ENCODE peak calls at places on chromosomes 11 and 22, in eight cellular contexts. One of them, this sample, is unnamed.

GRCh38 chr22:44448271-44448780 is 49.7 kb downstream of the RTL6 start:
- DNase-seq in K562: no peak
- DNase-seq in breast epithelium: peak; percentile 25
- DNase-seq in GM12878: no peak
- DNase-seq in stomach: peak; percentile 72
- DNase-seq in endothelial cell of umbilical vein: no peak
- DNase-seq in prostate gland: peak; percentile 11
- DNase-seq in H1: no peak
- DNase-seq in this sample: no peak

GRCh38 chr22:44876921-44877320 is 124.5 kb downstream of the ARHGAP8 start:
- DNase-seq in K562: no peak
- DNase-seq in breast epithelium: no peak
- DNase-seq in GM12878: no peak
- DNase-seq in stomach: no peak
- DNase-seq in endothelial cell of umbilical vein: no peak
- DNase-seq in prostate gland: no peak
- DNase-seq in H1: no peak
- DNase-seq in this sample: no peak

GRCh38 chr11:33701831-33702230 is 1.2 kb upstream of the C11orf91 start:
- DNase-seq in K562: no peak
- DNase-seq in breast epithelium: peak; percentile 60
- DNase-seq in GM12878: no peak
- DNase-seq in stomach: peak; percentile 39
- DNase-seq in endothelial cell of umbilical vein: peak; percentile 96
- DNase-seq in prostate gland: no peak
- DNase-seq in H1: no peak
- DNase-seq in this sample: no peak

GRCh38 chr22:28883917-28884753 is 763 bp downstream of the ZNRF3 start:
- DNase-seq in K562: peak; percentile 17
- DNase-seq in breast epithelium: peak; percentile 44
- DNase-seq in GM12878: no peak
- DNase-seq in stomach: peak; percentile 43
- DNase-seq in endothelial cell of umbilical vein: peak; percentile 27
- DNase-seq in prostate gland: peak; percentile 27
- DNase-seq in H1: peak; percentile 79
- DNase-seq in this sample: peak; percentile 28

GRCh38 chr22:17910561-17911311 is 113.6 kb downstream of the MICAL3 start:
- DNase-seq in K562: peak; percentile 38
- DNase-seq in breast epithelium: no peak
- DNase-seq in GM12878: no peak
- DNase-seq in stomach: no peak
- DNase-seq in endothelial cell of umbilical vein: peak; percentile 94
- DNase-seq in prostate gland: peak; percentile 39
- DNase-seq in H1: peak; percentile 55
- DNase-seq in this sample: no peak

GRCh38 chr11:126480015-126480409 is 124.5 kb downstream of the ST3GAL4 start:
- DNase-seq in K562: no peak
- DNase-seq in breast epithelium: no peak
- DNase-seq in GM12878: no peak
- DNase-seq in stomach: no peak
- DNase-seq in endothelial cell of umbilical vein: no peak
- DNase-seq in prostate gland: no peak
- DNase-seq in H1: no peak
- DNase-seq in this sample: no peak

GRCh38 chr11:104583857-104584256 is 314.4 kb downstream of the CASP12 start:
- DNase-seq in K562: no peak
- DNase-seq in breast epithelium: no peak
- DNase-seq in GM12878: no peak
- DNase-seq in stomach: no peak
- DNase-seq in endothelial cell of umbilical vein: no peak
- DNase-seq in prostate gland: no peak
- DNase-seq in H1: no peak
- DNase-seq in this sample: no peak

GRCh38 chr11:102396708-102397563 is 49.9 kb downstream of the BIRC2 start:
- DNase-seq in K562: no peak
- DNase-seq in breast epithelium: no peak
- DNase-seq in GM12878: no peak
- DNase-seq in stomach: no peak
- DNase-seq in endothelial cell of umbilical vein: no peak
- DNase-seq in prostate gland: no peak
- DNase-seq in H1: no peak
- DNase-seq in this sample: no peak

GRCh38 chr22:49164773-49165320 is 662.8 kb downstream of the BRD1 start:
- DNase-seq in K562: no peak
- DNase-seq in breast epithelium: no peak
- DNase-seq in GM12878: no peak
- DNase-seq in stomach: no peak
- DNase-seq in endothelial cell of umbilical vein: no peak
- DNase-seq in prostate gland: no peak
- DNase-seq in H1: no peak
- DNase-seq in this sample: no peak

GRCh38 chr11:75275581-75275980 is 35.0 kb downstream of the TPBGL start:
- DNase-seq in K562: no peak
- DNase-seq in breast epithelium: no peak
- DNase-seq in GM12878: no peak
- DNase-seq in stomach: peak; percentile 57
- DNase-seq in endothelial cell of umbilical vein: peak; percentile 93
- DNase-seq in prostate gland: no peak
- DNase-seq in H1: no peak
- DNase-seq in this sample: no peak

GRCh38 chr11:10041803-10042202 is 252.2 kb downstream of the SBF2 start:
- DNase-seq in K562: no peak
- DNase-seq in breast epithelium: no peak
- DNase-seq in GM12878: no peak
- DNase-seq in stomach: no peak
- DNase-seq in endothelial cell of umbilical vein: no peak
- DNase-seq in prostate gland: no peak
- DNase-seq in H1: no peak
- DNase-seq in this sample: no peak

GRCh38 chr11:63985812-63986155 is 454 bp upstream of the OTUB1 start:
- DNase-seq in K562: peak; percentile 52
- DNase-seq in breast epithelium: no peak
- DNase-seq in GM12878: peak; percentile 15
- DNase-seq in stomach: no peak
- DNase-seq in endothelial cell of umbilical vein: no peak
- DNase-seq in prostate gland: no peak
- DNase-seq in H1: no peak
- DNase-seq in this sample: peak; percentile 70

GRCh38 chr11:63991558-63991957 is 5.3 kb downstream of the OTUB1 start:
- DNase-seq in K562: no peak
- DNase-seq in breast epithelium: no peak
- DNase-seq in GM12878: no peak
- DNase-seq in stomach: no peak
- DNase-seq in endothelial cell of umbilical vein: no peak
- DNase-seq in prostate gland: no peak
- DNase-seq in H1: no peak
- DNase-seq in this sample: no peak

GRCh38 chr11:63986932-63987513 is 785 bp downstream of the OTUB1 start:
- DNase-seq in K562: no peak
- DNase-seq in breast epithelium: no peak
- DNase-seq in GM12878: no peak
- DNase-seq in stomach: no peak
- DNase-seq in endothelial cell of umbilical vein: no peak
- DNase-seq in prostate gland: no peak
- DNase-seq in H1: no peak
- DNase-seq in this sample: no peak

DNA sequence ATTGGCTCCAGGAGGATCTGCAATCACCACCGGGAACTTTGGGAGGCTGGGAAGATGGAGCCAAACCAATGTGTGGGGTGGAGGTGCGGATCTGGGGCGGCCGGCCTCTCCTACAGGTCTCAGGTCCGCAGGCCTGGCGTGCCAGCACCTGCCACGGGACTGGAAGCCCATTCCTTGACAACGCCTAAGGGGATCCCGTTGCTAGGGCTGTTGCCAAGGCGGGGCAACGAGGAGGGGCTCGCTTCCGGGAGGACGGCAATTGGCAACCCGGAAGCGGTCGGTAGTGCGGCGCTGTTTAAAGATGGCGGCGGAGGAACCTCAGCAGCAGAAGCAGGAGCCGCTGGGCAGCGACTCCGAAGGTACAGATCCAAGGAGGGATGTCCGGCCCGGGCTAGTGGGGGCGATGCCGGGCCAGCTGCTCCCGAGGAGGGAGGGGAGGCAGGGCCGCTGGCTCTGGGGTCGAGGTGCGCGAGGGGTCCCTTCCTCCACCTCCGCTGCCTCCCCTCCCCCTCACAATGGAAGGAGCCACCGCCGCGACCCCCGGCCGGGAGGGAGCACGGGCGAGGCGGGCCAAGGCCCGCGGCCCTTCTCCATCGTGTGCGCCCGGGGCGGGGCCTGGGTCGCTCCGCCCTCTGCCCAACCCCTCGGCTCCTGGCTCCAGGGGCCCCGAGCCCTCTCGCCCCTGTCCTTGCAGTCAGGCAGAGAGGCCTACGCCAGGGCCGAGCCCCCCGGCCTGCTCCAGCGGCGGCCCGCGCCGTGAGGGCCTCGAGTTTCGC is at the start of gene OTUB1:
- DNase-seq in K562: peak; percentile 91
- DNase-seq in breast epithelium: peak; percentile 93
- DNase-seq in GM12878: peak; percentile 47
- DNase-seq in stomach: peak; percentile 93
- DNase-seq in endothelial cell of umbilical vein: peak; percentile 91
- DNase-seq in prostate gland: peak; percentile 94
- DNase-seq in H1: peak; percentile 92
- DNase-seq in this sample: peak; percentile 98
- TF ChIP-seq POLR2A in K562: peak; percentile 94
- TF ChIP-seq POLR2A in breast epithelium: peak; percentile 21
- TF ChIP-seq POLR2A in GM12878: peak; percentile 96
- TF ChIP-seq POLR2A in stomach: no peak
- TF ChIP-seq POLR2A in endothelial cell of umbilical vein: peak; percentile 91
- TF ChIP-seq POLR2A in prostate gland: peak; percentile 65
- TF ChIP-seq POLR2A in H1: peak; percentile 97
- TF ChIP-seq POLR2A in this sample: peak; percentile 83

GRCh38 chr11:68003846-68004550 is at the start of gene UNC93B1:
- DNase-seq in K562: peak; percentile 89
- DNase-seq in breast epithelium: peak; percentile 79
- DNase-seq in GM12878: peak; percentile 57
- DNase-seq in stomach: peak; percentile 93
- DNase-seq in endothelial cell of umbilical vein: peak; percentile 70
- DNase-seq in prostate gland: peak; percentile 81
- DNase-seq in H1: peak; percentile 84
- DNase-seq in this sample: peak; percentile 91
- TF ChIP-seq POLR2AphosphoS5 in K562: no peak
- TF ChIP-seq POLR2AphosphoS5 in breast epithelium: no peak
- TF ChIP-seq POLR2AphosphoS5 in GM12878: peak; percentile 65
- TF ChIP-seq POLR2AphosphoS5 in stomach: peak; percentile 67
- TF ChIP-seq POLR2AphosphoS5 in endothelial cell of umbilical vein: peak; percentile 76
- TF ChIP-seq POLR2AphosphoS5 in prostate gland: peak; percentile 35
- TF ChIP-seq POLR2AphosphoS5 in H1: no peak
- TF ChIP-seq POLR2AphosphoS5 in this sample: peak; percentile 51

GRCh38 chr22:30665786-30666185 is 1.9 kb downstream of the DUSP18 start:
- DNase-seq in K562: no peak
- DNase-seq in breast epithelium: no peak
- DNase-seq in GM12878: no peak
- DNase-seq in stomach: no peak
- DNase-seq in endothelial cell of umbilical vein: no peak
- DNase-seq in prostate gland: no peak
- DNase-seq in H1: no peak
- DNase-seq in this sample: no peak

GRCh38 chr22:30667092-30667485 is 586 bp downstream of the DUSP18 start:
- DNase-seq in K562: no peak
- DNase-seq in breast epithelium: no peak
- DNase-seq in GM12878: no peak
- DNase-seq in stomach: no peak
- DNase-seq in endothelial cell of umbilical vein: peak; percentile 37
- DNase-seq in prostate gland: no peak
- DNase-seq in H1: no peak
- DNase-seq in this sample: no peak

GRCh38 chr22:30665266-30665665 is 2.4 kb downstream of the DUSP18 start:
- DNase-seq in K562: no peak
- DNase-seq in breast epithelium: no peak
- DNase-seq in GM12878: no peak
- DNase-seq in stomach: no peak
- DNase-seq in endothelial cell of umbilical vein: no peak
- DNase-seq in prostate gland: no peak
- DNase-seq in H1: no peak
- DNase-seq in this sample: no peak

GRCh38 chr22:30668306-30668655 is 606 bp upstream of the DUSP18 start:
- DNase-seq in K562: peak; percentile 20
- DNase-seq in breast epithelium: no peak
- DNase-seq in GM12878: no peak
- DNase-seq in stomach: no peak
- DNase-seq in endothelial cell of umbilical vein: no peak
- DNase-seq in prostate gland: no peak
- DNase-seq in H1: no peak
- DNase-seq in this sample: no peak

GRCh38 chr22:30667486-30668305 is at the start of gene DUSP18:
- DNase-seq in K562: peak; percentile 96
- DNase-seq in breast epithelium: peak; percentile 89
- DNase-seq in GM12878: peak; percentile 64
- DNase-seq in stomach: peak; percentile 97
- DNase-seq in endothelial cell of umbilical vein: peak; percentile 94
- DNase-seq in prostate gland: peak; percentile 92
- DNase-seq in H1: peak; percentile 100
- DNase-seq in this sample: peak; percentile 99
- TF ChIP-seq POLR2A in K562: peak; percentile 79
- TF ChIP-seq POLR2A in breast epithelium: no peak
- TF ChIP-seq POLR2A in GM12878: peak; percentile 82
- TF ChIP-seq POLR2A in stomach: no peak
- TF ChIP-seq POLR2A in endothelial cell of umbilical vein: peak; percentile 77
- TF ChIP-seq POLR2A in prostate gland: peak; percentile 63
- TF ChIP-seq POLR2A in H1: no peak
- TF ChIP-seq POLR2A in this sample: no peak

GRCh38 chr22:38866024-38866398 is 6.0 kb downstream of the CBX6 start:
- DNase-seq in K562: no peak
- DNase-seq in breast epithelium: no peak
- DNase-seq in GM12878: no peak
- DNase-seq in stomach: no peak
- DNase-seq in endothelial cell of umbilical vein: no peak
- DNase-seq in prostate gland: no peak
- DNase-seq in H1: no peak
- DNase-seq in this sample: no peak
- TF ChIP-seq POLR2AphosphoS5 in K562: no peak
- TF ChIP-seq POLR2AphosphoS5 in breast epithelium: no peak
- TF ChIP-seq POLR2AphosphoS5 in GM12878: no peak
- TF ChIP-seq POLR2AphosphoS5 in stomach: no peak
- TF ChIP-seq POLR2AphosphoS5 in endothelial cell of umbilical vein: no peak
- TF ChIP-seq POLR2AphosphoS5 in prostate gland: no peak
- TF ChIP-seq POLR2AphosphoS5 in H1: no peak
- TF ChIP-seq POLR2AphosphoS5 in this sample: no peak

GRCh38 chr22:20998411-20999336 is 3.2 kb downstream of the THAP7 start:
- DNase-seq in K562: no peak
- DNase-seq in breast epithelium: no peak
- DNase-seq in GM12878: no peak
- DNase-seq in stomach: no peak
- DNase-seq in endothelial cell of umbilical vein: no peak
- DNase-seq in prostate gland: no peak
- DNase-seq in H1: no peak
- DNase-seq in this sample: no peak
- TF ChIP-seq POLR2A in K562: no peak
- TF ChIP-seq POLR2A in breast epithelium: no peak
- TF ChIP-seq POLR2A in GM12878: peak; percentile 41
- TF ChIP-seq POLR2A in stomach: no peak
- TF ChIP-seq POLR2A in endothelial cell of umbilical vein: no peak
- TF ChIP-seq POLR2A in prostate gland: no peak
- TF ChIP-seq POLR2A in H1: no peak
- TF ChIP-seq POLR2A in this sample: peak; percentile 26